ENCODE peak calls at places on chromosomes 1 and 21, in five cellular contexts. J is neuronal stem cell, D is amniotic epithelial cell, W is putamen, H is kidney tubule cell. N is an unnamed sample.

GRCh38 chr1:246324711-246325110 is 182.4 kb downstream of the SMYD3 start:
- DNase-seq in D (peak), W (peak), J (peak), H (peak), N (no peak)

GRCh38 chr1:1358433-1359201 is at the start of gene MXRA8:
- DNase-seq in J (no peak), D (peak), H (peak), W (no peak), N (peak)

GRCh38 chr1:173503391-173503790 is 26.3 kb downstream of the PRDX6 start:
- DNase-seq in J (no peak), D (peak), W (no peak), H (no peak), N (no peak)

GRCh38 chr1:207691006-207691405 is 46.1 kb downstream of the CR1L start:
- DNase-seq in H (no peak), J (no peak), W (no peak), D (no peak), N (no peak)

GRCh38 chr21:39915881-39916280 is 48.6 kb downstream of the PCP4 start:
- DNase-seq in H (no peak), D (no peak), W (no peak), J (no peak), N (no peak)

GRCh38 chr1:231584117-231584516 is 42.5 kb upstream of the DISC1 start:
- DNase-seq in H (peak), J (no peak), D (peak), W (peak), N (no peak)

GRCh38 chr1:46616277-46617107 is at the start of gene MOB3C:
- DNase-seq in H (peak), D (peak), J (peak), W (peak), N (peak)

GRCh38 chr1:88514544-88514943 is 169.5 kb upstream of the PKN2 start:
- DNase-seq in H (no peak), J (no peak), W (no peak), D (no peak), N (no peak)

GRCh38 chr1:150484861-150485260 is 2.4 kb upstream of the TARS2 start:
- DNase-seq in H (peak), J (no peak), D (peak), W (no peak), N (no peak)

GRCh38 chr1:172070055-172070454 is 228.8 kb downstream of the DNM3 start:
- DNase-seq in J (no peak), H (no peak), W (no peak), D (peak), N (no peak)

GRCh38 chr1:24043345-24044032 is 63.4 kb upstream of the SRSF10 start:
- DNase-seq in W (no peak), D (no peak), J (no peak), H (no peak), N (no peak)

GRCh38 chr21:28207776-28208175 is 784.9 kb downstream of the LTN1 start:
- DNase-seq in J (no peak), H (no peak), W (no peak), D (peak), N (no peak)

GRCh38 chr1:40592107-40592773 is 60.8 kb downstream of the ZNF684 start:
- DNase-seq in D (peak), H (peak), J (no peak), W (peak), N (no peak)

GRCh38 chr1:240719953-240720700 is 108.2 kb upstream of the GREM2 start:
- DNase-seq in D (no peak), W (no peak), H (no peak), J (no peak), N (no peak)

GRCh38 chr1:54331843-54332688 is 74.1 kb downstream of the SSBP3 start:
- DNase-seq in J (no peak), W (peak), D (no peak), H (no peak), N (no peak)

GRCh38 chr1:99672022-99672421 is 26.1 kb downstream of the PALMD start:
- DNase-seq in H (peak), D (no peak), J (no peak), W (no peak), N (no peak)